ENCODE peak calls at places on chromosomes 12 and 14, in seven cellular contexts. I is AG09309, V is hepatocyte, N is foreskin fibroblast, H is fibroblast of mammary gland, A is heart right ventricle, X is endodermal cell. C is an unnamed sample.

GRCh38 chr14:104841730-104842129 is 23.3 kb upstream of the CEP170B start:
- DNase-seq in I (no peak), A (no peak), H (no peak), N (no peak), V (no peak), X (no peak), C (no peak)

GRCh38 chr12:9699269-9699897 is 29.9 kb downstream of the CLEC2D start:
- DNase-seq in H (no peak), X (no peak), A (no peak), V (no peak), N (peak), I (no peak), C (peak)

GRCh38 chr12:5487971-5488955 is 56.4 kb downstream of the NTF3 start:
- DNase-seq in X (no peak), N (peak), I (no peak), A (no peak), H (no peak), V (no peak), C (peak)

GRCh38 chr12:63045020-63045860 is 105.8 kb downstream of the AVPR1A start:
- DNase-seq in I (peak), A (no peak), N (peak), H (peak), X (no peak), V (peak), C (peak)

GRCh38 chr12:39451977-39452376 is 9.1 kb upstream of the KIF21A start:
- DNase-seq in V (no peak), N (no peak), I (no peak), A (no peak), X (no peak), H (no peak), C (no peak)

GRCh38 chr14:100533647-100534485 is 53.4 kb downstream of the BEGAIN start:
- DNase-seq in X (no peak), V (no peak), A (peak), N (peak), I (no peak), H (no peak), C (no peak)

GRCh38 chr14:75001899-75002298 is 822 bp upstream of the EIF2B2 start:
- DNase-seq in H (no peak), X (no peak), I (no peak), N (no peak), V (no peak), A (no peak), C (no peak)

GRCh38 chr12:115944392-115944742 is 333.1 kb downstream of the MED13L start:
- DNase-seq in I (no peak), V (no peak), N (no peak), X (peak), A (no peak), H (no peak), C (no peak)

GRCh38 chr14:95547626-95548327 is 12.9 kb downstream of the GLRX5 start:
- DNase-seq in A (no peak), H (peak), I (no peak), X (peak), N (peak), V (no peak), C (peak)

GRCh38 chr12:59972941-59973340 is 377.1 kb downstream of the SLC16A7 start:
- DNase-seq in A (no peak), I (peak), N (peak), V (no peak), X (no peak), H (peak), C (peak)

GRCh38 chr12:122022393-122023338 is 982 bp downstream of the BCL7A start:
- DNase-seq in H (no peak), V (peak), X (peak), I (no peak), N (peak), A (no peak), C (no peak)

GRCh38 chr12:128250091-128250490 is 16.9 kb upstream of the TMEM132C start:
- DNase-seq in V (no peak), I (no peak), H (no peak), N (no peak), A (no peak), X (no peak), C (no peak)

GRCh38 chr12:80041691-80042090 is 57.6 kb upstream of the OTOGL start:
- DNase-seq in A (no peak), V (no peak), I (peak), X (no peak), H (peak), N (peak), C (peak)

GRCh38 chr14:99554184-99554583 is 49.8 kb downstream of the CCDC85C start:
- DNase-seq in X (no peak), V (no peak), N (no peak), I (no peak), A (peak), H (no peak), C (no peak)

GRCh38 chr12:130098301-130099005 is 63.8 kb upstream of the FZD10 start:
- DNase-seq in H (no peak), A (no peak), V (no peak), I (no peak), X (no peak), N (no peak), C (no peak)

GRCh38 chr12:116919247-116919671 is 8.5 kb downstream of the FBXW8 start:
- DNase-seq in N (no peak), A (no peak), I (no peak), H (no peak), X (no peak), V (peak), C (no peak)

GRCh38 chr14:105315211-105315721 is 718 bp downstream of the PACS2 start:
- DNase-seq in A (no peak), H (no peak), N (peak), X (peak), I (no peak), V (peak), C (peak)

GRCh38 chr12:100593490-100593889 is 20.0 kb downstream of the GAS2L3 start:
- DNase-seq in H (peak), I (no peak), V (no peak), A (no peak), X (no peak), N (peak), C (peak)
- H3K4me3 ChIP-seq in H (no peak), I (peak), V (no peak), A (no peak), X (no peak), N (peak), C (peak)

DNA sequence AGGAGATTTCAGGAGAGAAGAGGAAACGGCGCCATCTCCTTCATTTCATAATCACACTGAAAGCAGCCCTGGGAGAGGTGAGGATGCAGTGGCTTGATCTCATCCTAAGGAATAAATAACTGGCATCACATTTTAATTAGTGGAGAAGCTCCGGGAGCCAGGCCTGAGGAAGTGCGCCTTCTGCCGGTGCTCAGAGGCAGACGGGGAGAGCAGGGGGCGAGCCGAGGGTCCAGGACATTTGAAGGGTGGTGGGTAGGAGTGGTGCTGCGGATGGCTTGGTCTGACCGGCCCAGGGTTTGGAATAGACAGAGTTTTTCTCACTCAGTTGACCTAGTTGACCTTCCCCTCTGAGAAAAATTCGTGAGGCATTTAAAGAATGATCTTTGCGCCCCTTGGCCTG is 265.0 kb downstream of the CACNA1C start:
- DNase-seq in N (no peak), A (no peak), I (no peak), V (no peak), X (peak), H (no peak), C (no peak)
- TF ChIP-seq CTCF in N (no peak), A (no peak), I (no peak), V (no peak), X (peak), H (no peak), C (no peak)

DNA sequence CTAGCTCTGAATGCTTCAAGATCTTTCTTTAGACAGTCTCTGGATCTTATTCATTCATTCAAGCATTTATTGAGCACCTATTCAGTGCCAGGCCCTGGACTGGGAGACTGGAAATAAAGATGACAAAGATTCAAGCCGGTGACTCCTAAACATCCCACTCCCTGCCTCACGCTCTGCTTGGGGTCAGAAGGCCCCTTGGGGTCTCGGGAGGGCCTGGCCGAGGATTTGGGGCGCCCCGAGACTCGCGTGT is 224 bp upstream of the DTX1 start:
- DNase-seq in X (no peak), N (no peak), A (no peak), V (no peak), H (no peak), I (no peak), C (no peak)
- H3K4me3 ChIP-seq in X (peak), N (no peak), A (peak), V (no peak), H (no peak), I (peak), C (no peak)

GRCh38 chr14:21985081-21985480 is 311.5 kb upstream of the OR4E1 start:
- DNase-seq in X (no peak), H (peak), V (no peak), I (no peak), A (no peak), N (no peak), C (no peak)

GRCh38 chr14:21989090-21989489 is 315.5 kb upstream of the OR4E1 start:
- DNase-seq in I (no peak), H (peak), V (no peak), N (no peak), A (no peak), X (no peak), C (peak)

GRCh38 chr14:21988413-21988812 is 314.8 kb upstream of the OR4E1 start:
- DNase-seq in H (no peak), X (no peak), I (no peak), N (no peak), A (no peak), V (no peak), C (no peak)

GRCh38 chr14:21990116-21990515 is 316.5 kb upstream of the OR4E1 start:
- DNase-seq in H (peak), I (no peak), V (no peak), X (no peak), A (no peak), N (no peak), C (no peak)

GRCh38 chr14:21987937-21988336 is 314.3 kb upstream of the OR4E1 start:
- DNase-seq in I (no peak), X (peak), N (no peak), V (peak), H (peak), A (no peak), C (peak)
- TF ChIP-seq CTCF in I (peak), X (peak), N (peak), V (peak), H (peak), A (peak), C (peak)

DNA sequence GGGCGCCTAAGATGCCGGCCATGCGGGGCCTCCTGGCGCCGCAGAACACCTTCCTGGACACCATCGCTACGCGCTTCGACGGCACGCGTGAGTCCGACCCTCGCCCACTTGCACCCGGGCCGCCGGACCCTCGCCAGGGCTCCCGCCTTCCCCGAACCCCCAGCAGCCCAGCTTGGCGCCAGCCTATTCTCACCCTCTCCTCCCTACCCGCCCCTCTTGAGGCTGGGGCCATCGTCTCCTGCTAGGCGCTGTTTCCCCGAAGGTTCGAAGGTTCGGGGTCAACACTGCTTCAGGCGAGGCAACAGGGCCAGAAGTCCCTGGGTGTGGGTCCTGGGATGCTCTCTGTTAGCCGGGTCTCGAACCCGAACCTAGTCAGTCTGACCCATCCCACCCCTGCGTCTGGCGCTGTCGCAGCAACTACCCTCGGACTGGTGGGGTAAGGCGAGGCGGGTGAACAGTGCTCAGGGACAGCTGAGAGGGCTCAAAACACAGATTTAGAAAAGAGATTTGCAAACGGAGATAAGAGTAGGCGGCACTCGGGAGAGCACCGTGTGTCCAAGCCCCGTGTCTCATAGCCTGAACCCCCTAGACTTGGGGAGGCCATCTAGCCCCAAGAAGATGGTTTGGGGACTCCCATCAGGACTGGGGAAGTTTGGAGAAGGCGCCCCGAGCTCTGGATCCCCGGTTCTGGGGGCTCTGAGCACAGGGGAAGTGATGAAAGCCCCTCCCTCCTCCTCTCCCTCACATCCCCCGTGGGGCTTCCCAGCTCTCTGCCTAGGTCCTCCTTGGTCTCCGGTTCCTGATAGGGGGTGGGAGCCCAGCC is 787 bp downstream of the KCNH3 start:
- DNase-seq in X (peak), V (peak), I (no peak), H (no peak), N (no peak), A (no peak), C (no peak)
- H3K4me3 ChIP-seq in X (no peak), V (no peak), I (no peak), H (no peak), N (no peak), A (no peak), C (no peak)

GRCh38 chr12:25423355-25423754 is 129.7 kb downstream of the LMNTD1 start:
- DNase-seq in H (no peak), A (no peak), I (no peak), N (no peak), X (no peak), V (peak), C (no peak)

GRCh38 chr12:25433024-25433423 is 120.1 kb downstream of the LMNTD1 start:
- DNase-seq in I (no peak), A (no peak), N (no peak), V (no peak), H (no peak), X (no peak), C (no peak)

GRCh38 chr12:25424186-25424854 is 128.8 kb downstream of the LMNTD1 start:
- DNase-seq in H (peak), I (no peak), N (peak), V (no peak), A (no peak), X (no peak), C (no peak)

GRCh38 chr12:25422241-25422640 is 130.8 kb downstream of the LMNTD1 start:
- DNase-seq in A (no peak), X (no peak), I (no peak), V (no peak), N (peak), H (no peak), C (no peak)

DNA sequence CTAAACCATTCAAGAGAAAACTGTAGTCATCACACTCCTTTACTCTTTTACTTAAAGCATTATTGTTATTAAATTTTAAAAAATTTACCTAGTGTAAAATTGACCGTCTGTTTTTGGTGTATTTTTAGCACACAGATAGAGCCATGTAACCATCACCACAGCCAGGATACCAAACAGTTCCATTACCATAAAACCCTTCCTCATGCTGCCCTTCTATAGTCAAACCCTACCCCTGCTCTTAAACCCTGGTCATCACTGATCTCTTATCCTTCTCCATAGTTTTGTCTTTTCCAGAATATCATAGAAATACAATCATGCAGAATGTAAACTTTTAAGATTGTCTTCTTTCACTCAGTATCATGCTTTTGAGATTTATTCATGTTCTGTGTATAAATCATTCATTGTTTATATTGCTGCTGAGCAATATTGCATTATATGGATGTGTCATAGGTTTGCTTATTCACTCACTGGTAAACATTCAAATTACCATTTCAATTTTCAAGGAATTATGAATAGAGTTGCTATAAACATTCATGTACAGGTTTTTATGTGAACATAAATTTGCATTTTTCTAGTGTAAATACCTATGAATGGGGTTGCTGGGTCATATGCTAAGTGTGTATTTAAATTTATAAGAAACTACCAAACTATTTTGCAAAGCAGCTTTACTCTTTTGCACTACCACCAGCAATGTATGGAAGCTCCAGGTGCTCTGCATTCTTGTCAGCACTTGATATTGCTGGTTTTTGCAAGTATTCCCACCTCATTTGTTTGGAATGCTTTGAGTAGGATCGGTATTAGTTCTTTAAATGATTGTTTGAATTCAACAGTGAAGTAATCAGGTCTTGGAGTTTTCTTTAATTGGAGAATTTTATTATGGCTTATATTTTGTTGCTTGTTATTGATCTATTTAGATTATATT is 125.5 kb downstream of the LMNTD1 start:
- DNase-seq in X (no peak), A (no peak), N (peak), I (no peak), H (peak), V (no peak), C (no peak)
- TF ChIP-seq CTCF in X (no peak), A (no peak), N (no peak), I (no peak), H (no peak), V (no peak), C (no peak)

C was measured in fibroblast of villous mesenchyme.